ENCODE peak calls at places on chromosomes 2 and 18, in seven cellular contexts. Y, B, A, M, X, N and Z are unnamed samples.
A peak's percentile ranks its signal among the peaks of the same experiment; 100 is the strongest.

GRCh38 chr2:133523406-133523805 is 44.9 kb downstream of the NCKAP5 start:
- DNase-seq in B (no peak), X (no peak), N (no peak), Y (no peak), A (no peak), M (no peak), Z (no peak)

GRCh38 chr2:227404575-227404974 is 16.8 kb upstream of the SCYGR1 start:
- DNase-seq in B (no peak), N (no peak), X (no peak), Y (no peak), M (no peak), A (no peak), Z (no peak)

GRCh38 chr2:17171446-17172049 is 346.7 kb downstream of the RAD51AP2 start:
- DNase-seq in M (peak; percentile 9), N (no peak), Y (peak; percentile 26), A (peak; percentile 75), B (peak; percentile 52), X (no peak), Z (no peak)

GRCh38 chr2:239143858-239144712 is 256.7 kb downstream of the HDAC4 start:
- DNase-seq in M (peak; percentile 34), Y (peak; percentile 25), A (peak; percentile 61), N (no peak), B (peak; percentile 40), X (no peak), Z (peak; percentile 26)

GRCh38 chr2:84942964-84943421 is 28.0 kb upstream of the KCMF1 start:
- DNase-seq in N (no peak), B (no peak), A (no peak), Y (no peak), X (no peak), M (no peak), Z (no peak)

GRCh38 chr2:78654941-78655340 is 370.6 kb upstream of the REG3G start:
- DNase-seq in M (no peak), X (no peak), Y (no peak), N (no peak), A (no peak), B (no peak), Z (no peak)

GRCh38 chr2:239264838-239265651 is 135.8 kb downstream of the HDAC4 start:
- DNase-seq in N (no peak), M (peak; percentile 68), A (no peak), B (no peak), X (no peak), Y (no peak), Z (peak; percentile 80)

GRCh38 chr2:96928277-96928781 is 58.1 kb downstream of the FAM178B start:
- DNase-seq in A (no peak), B (no peak), N (no peak), X (no peak), Y (peak; percentile 33), M (no peak), Z (no peak)

GRCh38 chr2:77363277-77363676 is 158.9 kb downstream of the LRRTM4 start:
- DNase-seq in Y (no peak), B (no peak), M (no peak), X (no peak), N (no peak), A (no peak), Z (no peak)

GRCh38 chr18:13107074-13107473 is 111.5 kb upstream of the LDLRAD4 start:
- DNase-seq in M (no peak), B (no peak), X (no peak), N (no peak), Y (no peak), A (no peak), Z (no peak)

GRCh38 chr2:108297436-108298141 is 8.9 kb downstream of the SULT1C2 start:
- DNase-seq in N (peak; percentile 75), Y (no peak), B (no peak), A (no peak), X (no peak), M (no peak), Z (no peak)

GRCh38 chr2:9484533-9484932 is 10.2 kb downstream of the IAH1 start:
- DNase-seq in B (no peak), N (no peak), Y (no peak), A (no peak), X (no peak), M (no peak), Z (no peak)

GRCh38 chr18:49041677-49042570 is 91.2 kb upstream of the SMAD7 start:
- DNase-seq in M (peak; percentile 48), A (no peak), N (no peak), Y (peak; percentile 19), X (peak; percentile 82), B (no peak), Z (peak; percentile 53)

GRCh38 chr2:202121532-202122166 is 48.6 kb downstream of the KIAA2012 start:
- DNase-seq in Y (no peak), B (no peak), M (peak; percentile 91), X (no peak), A (no peak), N (no peak), Z (no peak)

GRCh38 chr2:205585451-205586045 is 96.8 kb upstream of the NRP2 start:
- DNase-seq in B (no peak), A (peak; percentile 35), M (no peak), X (no peak), N (no peak), Y (peak; percentile 79), Z (no peak)

GRCh38 chr2:9708683-9709538 is 78.1 kb upstream of the YWHAQ start:
- DNase-seq in N (no peak), M (no peak), A (no peak), X (no peak), Y (peak; percentile 40), B (no peak), Z (no peak)

GRCh38 chr2:85810376-85811172 is 56.8 kb downstream of the ATOH8 start:
- DNase-seq in N (no peak), B (no peak), X (no peak), A (no peak), Y (no peak), M (no peak), Z (peak; percentile 9)

GRCh38 chr2:9417725-9418124 is 5.6 kb downstream of the ITGB1BP1 start:
- DNase-seq in B (no peak), X (no peak), Y (no peak), A (no peak), M (no peak), N (no peak), Z (no peak)

GRCh38 chr18:37335337-37335736 is 230.3 kb downstream of the CELF4 start:
- DNase-seq in B (no peak), M (peak; percentile 7), X (no peak), N (no peak), A (no peak), Y (peak; percentile 25), Z (no peak)

GRCh38 chr2:96757477-96757860 is 3.2 kb upstream of the CNNM4 start:
- DNase-seq in X (no peak), N (no peak), M (no peak), B (no peak), A (no peak), Y (no peak), Z (no peak)

GRCh38 chr2:36389081-36389480 is 33.5 kb downstream of the CRIM1 start:
- DNase-seq in X (no peak), A (no peak), M (no peak), Y (no peak), N (no peak), B (no peak), Z (no peak)